ENCODE peak calls at places on chromosomes 11 and 22, in eight cellular contexts. One of them, this sample, is unnamed. For H3K4me1 and H3K9me2, the result is how much of the 10 kb centered on the place peaks cover.

GRCh38 chr11:117381481-117381880 is 53.8 kb downstream of the CEP164 start:
- DNase-seq in hepatocyte: no peak
- DNase-seq in OCI-LY7: no peak
- DNase-seq in PC-3: no peak
- DNase-seq in PC-9: no peak
- DNase-seq in GM23338: no peak
- DNase-seq in SK-N-SH: no peak
- DNase-seq in MM.1S: no peak
- DNase-seq in this sample: no peak

GRCh38 chr11:115776916-115777315 is 272.7 kb upstream of the CADM1 start:
- DNase-seq in PC-9: no peak
- DNase-seq in OCI-LY7: no peak
- DNase-seq in hepatocyte: no peak
- DNase-seq in PC-3: no peak
- DNase-seq in GM23338: no peak
- DNase-seq in SK-N-SH: no peak
- DNase-seq in MM.1S: no peak
- DNase-seq in this sample: no peak

GRCh38 chr11:105718641-105719040 is 108.8 kb downstream of the GRIA4 start:
- DNase-seq in MM.1S: no peak
- DNase-seq in OCI-LY7: no peak
- DNase-seq in SK-N-SH: no peak
- DNase-seq in PC-9: no peak
- DNase-seq in PC-3: no peak
- DNase-seq in hepatocyte: no peak
- DNase-seq in GM23338: peak
- DNase-seq in this sample: no peak

GRCh38 chr11:117604349-117604995 is 192.5 kb downstream of the DSCAML1 start:
- DNase-seq in MM.1S: no peak
- DNase-seq in PC-3: peak
- DNase-seq in OCI-LY7: no peak
- DNase-seq in hepatocyte: peak
- DNase-seq in GM23338: no peak
- DNase-seq in PC-9: no peak
- DNase-seq in SK-N-SH: no peak
- DNase-seq in this sample: no peak

GRCh38 chr11:75592699-75593098 is 30.6 kb downstream of the SERPINH1 start:
- DNase-seq in PC-3: no peak
- DNase-seq in PC-9: no peak
- DNase-seq in GM23338: no peak
- DNase-seq in hepatocyte: no peak
- DNase-seq in OCI-LY7: no peak
- DNase-seq in MM.1S: no peak
- DNase-seq in SK-N-SH: no peak
- DNase-seq in this sample: no peak

GRCh38 chr22:46547883-46548244 is 10.4 kb upstream of the CELSR1 start:
- DNase-seq in MM.1S: no peak
- DNase-seq in GM23338: no peak
- DNase-seq in PC-9: peak
- DNase-seq in hepatocyte: peak
- DNase-seq in SK-N-SH: no peak
- DNase-seq in OCI-LY7: no peak
- DNase-seq in PC-3: peak
- DNase-seq in this sample: no peak

GRCh38 chr11:67396587-67397398 is 4.9 kb downstream of the PPP1CA start:
- DNase-seq in OCI-LY7: peak
- DNase-seq in PC-3: no peak
- DNase-seq in PC-9: no peak
- DNase-seq in SK-N-SH: no peak
- DNase-seq in hepatocyte: no peak
- DNase-seq in MM.1S: no peak
- DNase-seq in GM23338: peak
- DNase-seq in this sample: no peak

GRCh38 chr11:73833067-73833466 is 43.6 kb downstream of the COA4 start:
- DNase-seq in MM.1S: no peak
- DNase-seq in SK-N-SH: no peak
- DNase-seq in OCI-LY7: no peak
- DNase-seq in GM23338: no peak
- DNase-seq in hepatocyte: no peak
- DNase-seq in PC-9: no peak
- DNase-seq in PC-3: peak
- DNase-seq in this sample: no peak

GRCh38 chr22:20001082-20001638 is 15.5 kb downstream of the ARVCF start:
- DNase-seq in SK-N-SH: no peak
- DNase-seq in PC-9: no peak
- DNase-seq in PC-3: no peak
- DNase-seq in MM.1S: no peak
- DNase-seq in OCI-LY7: no peak
- DNase-seq in hepatocyte: no peak
- DNase-seq in GM23338: peak
- DNase-seq in this sample: no peak

GRCh38 chr22:49601614-49602321 is 225.9 kb downstream of the BRD1 start:
- DNase-seq in PC-3: no peak
- DNase-seq in hepatocyte: no peak
- DNase-seq in PC-9: no peak
- DNase-seq in SK-N-SH: no peak
- DNase-seq in OCI-LY7: no peak
- DNase-seq in GM23338: no peak
- DNase-seq in MM.1S: no peak
- DNase-seq in this sample: no peak

GRCh38 chr11:43269229-43269928 is 42.4 kb upstream of the API5 start:
- DNase-seq in PC-9: no peak
- DNase-seq in GM23338: peak
- DNase-seq in hepatocyte: no peak
- DNase-seq in OCI-LY7: no peak
- DNase-seq in MM.1S: no peak
- DNase-seq in SK-N-SH: peak
- DNase-seq in PC-3: no peak
- DNase-seq in this sample: no peak

GRCh38 chr11:9003573-9004309 is at the start of gene NRIP3:
- DNase-seq in SK-N-SH: peak
- DNase-seq in GM23338: peak
- DNase-seq in PC-9: peak
- DNase-seq in MM.1S: no peak
- DNase-seq in PC-3: no peak
- DNase-seq in OCI-LY7: no peak
- DNase-seq in hepatocyte: peak
- DNase-seq in this sample: no peak

GRCh38 chr11:133362921-133363320 is 169.4 kb downstream of the OPCML start:
- DNase-seq in OCI-LY7: no peak
- DNase-seq in PC-9: no peak
- DNase-seq in GM23338: no peak
- DNase-seq in PC-3: no peak
- DNase-seq in SK-N-SH: no peak
- DNase-seq in hepatocyte: no peak
- DNase-seq in MM.1S: no peak
- DNase-seq in this sample: no peak

GRCh38 chr11:86440305-86440716 is 65.6 kb downstream of the CCDC81 start:
- DNase-seq in MM.1S: no peak
- DNase-seq in PC-3: no peak
- DNase-seq in OCI-LY7: no peak
- DNase-seq in GM23338: no peak
- DNase-seq in SK-N-SH: no peak
- DNase-seq in hepatocyte: no peak
- DNase-seq in PC-9: no peak
- DNase-seq in this sample: no peak

GRCh38 chr11:81070948-81071347 is 1630.1 kb upstream of the TENM4 start:
- DNase-seq in PC-9: no peak
- DNase-seq in OCI-LY7: no peak
- DNase-seq in PC-3: no peak
- DNase-seq in SK-N-SH: no peak
- DNase-seq in hepatocyte: no peak
- DNase-seq in MM.1S: peak
- DNase-seq in GM23338: no peak
- DNase-seq in this sample: peak

GRCh38 chr22:36745301-36745995 is 30.5 kb downstream of the IFT27 start:
- DNase-seq in GM23338: no peak
- DNase-seq in SK-N-SH: no peak
- DNase-seq in MM.1S: no peak
- DNase-seq in OCI-LY7: no peak
- DNase-seq in PC-9: no peak
- DNase-seq in hepatocyte: no peak
- DNase-seq in PC-3: no peak
- DNase-seq in this sample: peak
- H3K4me1 ChIP-seq in GM23338: under half
- H3K4me1 ChIP-seq in SK-N-SH: under half
- H3K4me1 ChIP-seq in MM.1S: under half
- H3K4me1 ChIP-seq in OCI-LY7: under half
- H3K4me1 ChIP-seq in PC-9: under half
- H3K4me1 ChIP-seq in hepatocyte: under half
- H3K4me1 ChIP-seq in PC-3: under half
- H3K4me1 ChIP-seq in this sample: under half

GRCh38 chr22:25477358-25477757 is 87.1 kb upstream of the GRK3 start:
- DNase-seq in MM.1S: no peak
- DNase-seq in hepatocyte: no peak
- DNase-seq in PC-3: no peak
- DNase-seq in GM23338: no peak
- DNase-seq in PC-9: no peak
- DNase-seq in SK-N-SH: no peak
- DNase-seq in OCI-LY7: no peak
- DNase-seq in this sample: no peak

GRCh38 chr22:25478573-25478972 is 85.9 kb upstream of the GRK3 start:
- DNase-seq in GM23338: no peak
- DNase-seq in PC-9: no peak
- DNase-seq in SK-N-SH: no peak
- DNase-seq in OCI-LY7: no peak
- DNase-seq in MM.1S: no peak
- DNase-seq in hepatocyte: no peak
- DNase-seq in PC-3: no peak
- DNase-seq in this sample: no peak

GRCh38 chr22:25478111-25478510 is 86.4 kb upstream of the GRK3 start:
- DNase-seq in GM23338: no peak
- DNase-seq in OCI-LY7: no peak
- DNase-seq in hepatocyte: no peak
- DNase-seq in MM.1S: no peak
- DNase-seq in SK-N-SH: no peak
- DNase-seq in PC-9: no peak
- DNase-seq in PC-3: no peak
- DNase-seq in this sample: no peak

GRCh38 chr22:25472382-25472781 is 92.1 kb upstream of the GRK3 start:
- DNase-seq in GM23338: no peak
- DNase-seq in PC-9: no peak
- DNase-seq in SK-N-SH: no peak
- DNase-seq in OCI-LY7: no peak
- DNase-seq in PC-3: no peak
- DNase-seq in MM.1S: no peak
- DNase-seq in hepatocyte: no peak
- DNase-seq in this sample: no peak

DNA sequence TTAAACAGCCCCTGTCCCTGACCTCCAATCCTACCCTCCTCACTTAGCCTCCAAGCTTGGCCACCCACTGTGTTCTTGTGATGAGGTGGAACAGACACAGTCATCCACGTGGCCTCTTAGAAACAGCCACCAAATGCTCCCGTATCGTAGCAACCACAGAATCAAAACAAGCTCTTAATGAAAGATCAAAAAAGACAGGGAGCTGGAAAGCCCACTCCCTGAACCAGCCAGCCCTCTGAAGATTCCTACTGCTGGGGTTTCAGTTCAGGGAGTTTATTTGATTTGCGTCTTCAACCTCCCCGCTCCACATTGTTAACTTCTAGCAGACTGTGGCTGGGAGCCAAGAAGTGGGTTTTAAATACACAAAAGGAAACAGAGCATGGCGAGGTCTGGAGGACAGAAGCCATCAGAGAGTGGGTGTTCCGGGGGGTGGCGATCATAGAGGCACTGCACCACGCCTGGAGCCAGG is 88.9 kb upstream of the GRK3 start:
- DNase-seq in PC-3: no peak
- DNase-seq in hepatocyte: peak
- DNase-seq in OCI-LY7: no peak
- DNase-seq in SK-N-SH: peak
- DNase-seq in PC-9: no peak
- DNase-seq in MM.1S: no peak
- DNase-seq in GM23338: peak
- DNase-seq in this sample: no peak
- H3K9me2 ChIP-seq in PC-3: under half
- H3K9me2 ChIP-seq in hepatocyte: under half
- H3K9me2 ChIP-seq in OCI-LY7: under half
- H3K9me2 ChIP-seq in SK-N-SH: under half
- H3K9me2 ChIP-seq in PC-9: under half
- H3K9me2 ChIP-seq in MM.1S: under half
- H3K9me2 ChIP-seq in GM23338: under half
- H3K9me2 ChIP-seq in this sample: under half

DNA sequence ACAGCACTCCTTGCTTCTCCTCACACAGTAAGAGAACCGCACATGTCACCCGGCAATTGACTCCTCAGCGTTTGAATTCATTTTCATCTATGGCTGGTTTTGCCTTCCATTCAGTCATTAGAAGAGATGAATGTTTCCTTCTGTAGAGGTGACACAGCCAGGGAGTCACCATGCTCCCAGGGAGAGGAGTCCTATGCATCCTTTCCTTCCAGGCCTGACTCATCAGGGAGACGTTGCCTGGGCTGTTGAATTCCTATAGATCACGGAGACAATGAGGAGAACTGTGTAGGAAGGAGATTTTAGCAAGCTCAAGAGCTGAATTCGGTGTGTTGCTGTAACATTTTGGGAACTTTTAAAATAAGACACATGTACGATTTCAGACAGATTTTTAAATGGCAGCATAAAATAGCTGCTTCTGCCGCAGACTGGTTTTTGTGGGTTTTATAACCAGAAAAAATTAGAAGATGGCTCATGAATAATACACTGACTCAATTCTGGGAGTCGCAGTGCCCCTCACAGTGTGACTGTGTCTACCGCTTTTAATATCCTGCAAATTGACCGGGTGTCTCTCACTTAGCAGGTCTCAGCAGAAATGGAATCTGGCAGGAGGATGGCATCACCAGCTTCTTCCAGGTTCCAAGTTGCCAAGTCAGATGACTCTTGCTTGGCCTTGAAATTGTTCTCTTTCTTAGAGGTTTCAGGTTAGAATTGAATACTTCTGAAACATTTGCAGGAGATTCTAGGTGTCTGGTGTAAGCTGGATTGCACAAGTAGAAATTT is 44.5 kb upstream of the CLMP start:
- DNase-seq in MM.1S: no peak
- DNase-seq in PC-3: peak
- DNase-seq in OCI-LY7: no peak
- DNase-seq in hepatocyte: no peak
- DNase-seq in SK-N-SH: no peak
- DNase-seq in PC-9: no peak
- DNase-seq in GM23338: no peak
- DNase-seq in this sample: no peak
- H2AFZ ChIP-seq in MM.1S: no peak
- H2AFZ ChIP-seq in PC-3: no peak
- H2AFZ ChIP-seq in OCI-LY7: no peak
- H2AFZ ChIP-seq in hepatocyte: no peak
- H2AFZ ChIP-seq in SK-N-SH: peak
- H2AFZ ChIP-seq in PC-9: no peak
- H2AFZ ChIP-seq in GM23338: no peak
- H2AFZ ChIP-seq in this sample: no peak

DNA sequence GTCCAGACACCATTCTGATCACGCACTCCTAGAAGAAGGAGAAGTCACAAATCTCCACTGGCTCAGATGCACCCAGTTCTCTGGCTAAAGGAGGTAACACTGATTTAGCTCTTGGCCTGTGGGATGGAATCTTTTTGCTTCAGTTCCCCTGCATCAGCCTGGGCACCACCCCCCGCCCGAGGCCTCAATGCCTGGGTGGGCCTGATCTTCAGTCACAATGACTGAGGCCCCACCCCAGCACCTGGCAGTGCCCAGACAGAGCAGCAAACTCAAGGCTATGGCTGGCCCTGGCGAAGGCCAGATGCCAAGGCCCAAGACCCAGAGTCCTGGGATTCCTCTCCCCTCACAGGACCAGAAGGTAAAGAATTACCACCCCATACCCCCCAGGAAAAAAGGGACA is 5.0 kb downstream of the CYB561A3 start:
- DNase-seq in hepatocyte: no peak
- DNase-seq in MM.1S: no peak
- DNase-seq in PC-3: no peak
- DNase-seq in SK-N-SH: no peak
- DNase-seq in PC-9: no peak
- DNase-seq in OCI-LY7: peak
- DNase-seq in GM23338: no peak
- DNase-seq in this sample: peak
- H3K4me1 ChIP-seq in hepatocyte: under half
- H3K4me1 ChIP-seq in MM.1S: under half
- H3K4me1 ChIP-seq in PC-3: under half
- H3K4me1 ChIP-seq in SK-N-SH: under half
- H3K4me1 ChIP-seq in PC-9: under half
- H3K4me1 ChIP-seq in OCI-LY7: half or more
- H3K4me1 ChIP-seq in GM23338: under half
- H3K4me1 ChIP-seq in this sample: under half